ENCODE peak calls at places on chromosomes 5 and 9, in seven cellular contexts. V is activated T-cell treated with anti-CD3 and anti-CD28 coated beads, Interleukin-2, amount 50 U/mL, for 24 hours; X is upper lobe of right lung; A is CD8-positive, alpha-beta memory T cell; I is NCI-H226; S is CD14-positive monocyte; K is HCEC 1CT. R is an unnamed sample.

GRCh38 chr9:91433180-91433579 is 9.5 kb upstream of the NFIL3 start:
- DNase-seq in V (no peak), X (no peak), A (no peak), I (peak; percentile 76), S (no peak), K (peak; percentile 96), R (no peak)

GRCh38 chr9:35996358-35996970 is 38.5 kb upstream of the OR2S2 start:
- DNase-seq in V (no peak), X (no peak), A (no peak), I (peak; percentile 14), S (no peak), K (no peak), R (no peak)

GRCh38 chr5:168747987-168748777 is 169.0 kb upstream of the PANK3 start:
- DNase-seq in V (peak; percentile 66), X (no peak), A (peak; percentile 10), I (no peak), S (no peak), K (no peak), R (no peak)

GRCh38 chr5:59615272-59615671 is 278.3 kb downstream of the PDE4D start:
- DNase-seq in V (no peak), X (no peak), A (no peak), I (peak; percentile 68), S (no peak), K (peak; percentile 84), R (no peak)

GRCh38 chr9:83234541-83234940 is 171.6 kb upstream of the RASEF start:
- DNase-seq in V (no peak), X (no peak), A (no peak), I (no peak), S (no peak), K (no peak), R (no peak)

GRCh38 chr9:125630436-125630835 is 76.6 kb downstream of the MAPKAP1 start:
- DNase-seq in V (no peak), X (no peak), A (no peak), I (peak; percentile 62), S (no peak), K (peak; percentile 70), R (no peak)

GRCh38 chr9:3903906-3904305 is 378.1 kb upstream of the RFX3 start:
- DNase-seq in V (no peak), X (no peak), A (no peak), I (no peak), S (no peak), K (no peak), R (no peak)

GRCh38 chr9:96618209-96619108 is 1.2 kb downstream of the CDC14B start:
- DNase-seq in V (peak; percentile 47), X (peak; percentile 69), A (no peak), I (peak; percentile 64), S (no peak), K (peak; percentile 56), R (peak; percentile 78)

GRCh38 chr9:136957461-136957860 is 5.4 kb downstream of the LCN12 start:
- DNase-seq in V (no peak), X (no peak), A (no peak), I (no peak), S (no peak), K (no peak), R (no peak)

GRCh38 chr5:66945389-66946349 is 250.9 kb downstream of the CD180 start:
- DNase-seq in V (peak; percentile 30), X (no peak), A (no peak), I (no peak), S (no peak), K (no peak), R (no peak)

GRCh38 chr5:124902097-124902821 is 155.8 kb upstream of the ZNF608 start:
- DNase-seq in V (no peak), X (no peak), A (no peak), I (no peak), S (peak; percentile 74), K (peak; percentile 29), R (no peak)

GRCh38 chr9:77999231-77999631 is 32.4 kb downstream of the GNAQ start:
- DNase-seq in V (no peak), X (no peak), A (no peak), I (peak; percentile 53), S (no peak), K (peak; percentile 27), R (no peak)

GRCh38 chr5:52787600-52788504 is at the start of the genes ITGA1 and PELO:
- DNase-seq in V (peak; percentile 72), X (peak; percentile 85), A (peak; percentile 55), I (peak; percentile 65), S (no peak), K (peak; percentile 87), R (peak; percentile 95)

GRCh38 chr5:62488531-62488930 is 76.0 kb downstream of the IPO11 start:
- DNase-seq in V (no peak), X (no peak), A (no peak), I (no peak), S (no peak), K (no peak), R (no peak)

GRCh38 chr9:2621678-2622360 is at the start of gene VLDLR:
- DNase-seq in V (peak; percentile 64), X (no peak), A (peak; percentile 4), I (no peak), S (no peak), K (no peak), R (peak; percentile 66)

GRCh38 chr5:62653001-62653863 is 74.6 kb downstream of the LRRC70 start:
- DNase-seq in V (no peak), X (no peak), A (no peak), I (peak; percentile 17), S (no peak), K (no peak), R (no peak)

GRCh38 chr5:78586251-78586650 is 62.3 kb downstream of the LHFPL2 start:
- DNase-seq in V (no peak), X (no peak), A (no peak), I (peak; percentile 98), S (peak; percentile 74), K (peak; percentile 99), R (no peak)

GRCh38 chr5:79878721-79879336 is 112.2 kb downstream of the MTX3 start:
- DNase-seq in V (peak; percentile 65), X (no peak), A (no peak), I (no peak), S (no peak), K (no peak), R (no peak)

GRCh38 chr5:76114192-76114795 is 31.1 kb downstream of the SV2C start:
- DNase-seq in V (no peak), X (no peak), A (no peak), I (no peak), S (no peak), K (no peak), R (no peak)

GRCh38 chr9:81499021-81499454 is 190.3 kb downstream of the TLE1 start:
- DNase-seq in V (no peak), X (no peak), A (no peak), I (peak; percentile 47), S (no peak), K (peak; percentile 78), R (peak; percentile 75)

GRCh38 chr5:14374100-14374499 is 207.5 kb upstream of the OTULINL start:
- DNase-seq in V (no peak), X (no peak), A (no peak), I (no peak), S (no peak), K (no peak), R (no peak)

GRCh38 chr9:130707225-130707976 is 13.8 kb downstream of the EXOSC2 start:
- DNase-seq in V (peak; percentile 68), X (no peak), A (peak; percentile 62), I (no peak), S (peak; percentile 67), K (peak; percentile 53), R (peak; percentile 77)

GRCh38 chr9:128175102-128175563 is 15.1 kb downstream of the BBLN start:
- DNase-seq in V (no peak), X (no peak), A (no peak), I (no peak), S (no peak), K (peak; percentile 77), R (no peak)